ENCODE peak calls at places on chromosome 20, in nine cellular contexts. One of them, this sample, is unnamed.

GRCh38 chr20:11654766-11655165 is 262.9 kb upstream of the BTBD3 start:
- DNase-seq in activated B cell treated with CpG ODN at 0.5 μM for 24 hours: no peak
- DNase-seq in right lobe of liver: no peak
- DNase-seq in MCF 10A: no peak
- DNase-seq in choroid plexus epithelial cell: no peak
- DNase-seq in cardiac muscle cell: no peak
- DNase-seq in type B pancreatic cell: no peak
- DNase-seq in spleen: no peak
- DNase-seq in progenitor cell of endocrine pancreas: no peak
- DNase-seq in this sample: no peak

GRCh38 chr20:2835331-2835796 is 5.1 kb downstream of the PCED1A start:
- DNase-seq in right lobe of liver: no peak
- DNase-seq in activated B cell treated with CpG ODN at 0.5 μM for 24 hours: no peak
- DNase-seq in spleen: no peak
- DNase-seq in choroid plexus epithelial cell: no peak
- DNase-seq in cardiac muscle cell: no peak
- DNase-seq in MCF 10A: no peak
- DNase-seq in type B pancreatic cell: no peak
- DNase-seq in progenitor cell of endocrine pancreas: no peak
- DNase-seq in this sample: no peak

GRCh38 chr20:48051810-48052491 is 266.7 kb upstream of the SULF2 start:
- DNase-seq in cardiac muscle cell: no peak
- DNase-seq in right lobe of liver: no peak
- DNase-seq in progenitor cell of endocrine pancreas: no peak
- DNase-seq in type B pancreatic cell: no peak
- DNase-seq in spleen: no peak
- DNase-seq in activated B cell treated with CpG ODN at 0.5 μM for 24 hours: no peak
- DNase-seq in choroid plexus epithelial cell: peak
- DNase-seq in MCF 10A: peak
- DNase-seq in this sample: peak

GRCh38 chr20:44489223-44489622 is 13.5 kb downstream of the TTPAL start:
- DNase-seq in activated B cell treated with CpG ODN at 0.5 μM for 24 hours: no peak
- DNase-seq in progenitor cell of endocrine pancreas: no peak
- DNase-seq in MCF 10A: no peak
- DNase-seq in right lobe of liver: no peak
- DNase-seq in type B pancreatic cell: no peak
- DNase-seq in cardiac muscle cell: no peak
- DNase-seq in choroid plexus epithelial cell: no peak
- DNase-seq in spleen: no peak
- DNase-seq in this sample: no peak

GRCh38 chr20:21613512-21613911 is 92.0 kb upstream of the PAX1 start:
- DNase-seq in spleen: no peak
- DNase-seq in activated B cell treated with CpG ODN at 0.5 μM for 24 hours: no peak
- DNase-seq in progenitor cell of endocrine pancreas: no peak
- DNase-seq in cardiac muscle cell: no peak
- DNase-seq in choroid plexus epithelial cell: no peak
- DNase-seq in type B pancreatic cell: no peak
- DNase-seq in right lobe of liver: peak
- DNase-seq in MCF 10A: peak
- DNase-seq in this sample: no peak

GRCh38 chr20:34980543-34981213 is 25.0 kb downstream of the MYH7B start:
- DNase-seq in choroid plexus epithelial cell: no peak
- DNase-seq in progenitor cell of endocrine pancreas: no peak
- DNase-seq in right lobe of liver: no peak
- DNase-seq in MCF 10A: no peak
- DNase-seq in spleen: no peak
- DNase-seq in type B pancreatic cell: no peak
- DNase-seq in cardiac muscle cell: no peak
- DNase-seq in activated B cell treated with CpG ODN at 0.5 μM for 24 hours: no peak
- DNase-seq in this sample: no peak

GRCh38 chr20:59955131-59955796 is 3.0 kb upstream of the CDH26 start:
- DNase-seq in cardiac muscle cell: no peak
- DNase-seq in spleen: no peak
- DNase-seq in activated B cell treated with CpG ODN at 0.5 μM for 24 hours: no peak
- DNase-seq in right lobe of liver: no peak
- DNase-seq in choroid plexus epithelial cell: peak
- DNase-seq in progenitor cell of endocrine pancreas: no peak
- DNase-seq in MCF 10A: no peak
- DNase-seq in type B pancreatic cell: no peak
- DNase-seq in this sample: no peak

GRCh38 chr20:47931002-47931401 is 145.7 kb upstream of the SULF2 start:
- DNase-seq in MCF 10A: no peak
- DNase-seq in choroid plexus epithelial cell: no peak
- DNase-seq in spleen: no peak
- DNase-seq in type B pancreatic cell: no peak
- DNase-seq in right lobe of liver: no peak
- DNase-seq in cardiac muscle cell: no peak
- DNase-seq in progenitor cell of endocrine pancreas: no peak
- DNase-seq in activated B cell treated with CpG ODN at 0.5 μM for 24 hours: no peak
- DNase-seq in this sample: no peak

GRCh38 chr20:14992071-14992654 is 654.8 kb upstream of the FLRT3 start:
- DNase-seq in MCF 10A: peak
- DNase-seq in spleen: no peak
- DNase-seq in progenitor cell of endocrine pancreas: no peak
- DNase-seq in right lobe of liver: no peak
- DNase-seq in choroid plexus epithelial cell: peak
- DNase-seq in type B pancreatic cell: no peak
- DNase-seq in activated B cell treated with CpG ODN at 0.5 μM for 24 hours: no peak
- DNase-seq in cardiac muscle cell: no peak
- DNase-seq in this sample: no peak
- TF ChIP-seq CTCF in MCF 10A: no peak
- TF ChIP-seq CTCF in spleen: no peak
- TF ChIP-seq CTCF in progenitor cell of endocrine pancreas: no peak
- TF ChIP-seq CTCF in right lobe of liver: no peak
- TF ChIP-seq CTCF in choroid plexus epithelial cell: no peak
- TF ChIP-seq CTCF in type B pancreatic cell: no peak
- TF ChIP-seq CTCF in activated B cell treated with CpG ODN at 0.5 μM for 24 hours: no peak
- TF ChIP-seq CTCF in cardiac muscle cell: no peak
- TF ChIP-seq CTCF in this sample: no peak

GRCh38 chr20:52062452-52063209 is 128.9 kb downstream of the ZFP64 start:
- DNase-seq in spleen: no peak
- DNase-seq in choroid plexus epithelial cell: no peak
- DNase-seq in cardiac muscle cell: no peak
- DNase-seq in right lobe of liver: no peak
- DNase-seq in activated B cell treated with CpG ODN at 0.5 μM for 24 hours: no peak
- DNase-seq in progenitor cell of endocrine pancreas: no peak
- DNase-seq in MCF 10A: no peak
- DNase-seq in type B pancreatic cell: no peak
- DNase-seq in this sample: no peak

GRCh38 chr20:52056203-52057062 is 135.1 kb downstream of the ZFP64 start:
- DNase-seq in spleen: no peak
- DNase-seq in type B pancreatic cell: no peak
- DNase-seq in cardiac muscle cell: no peak
- DNase-seq in MCF 10A: peak
- DNase-seq in choroid plexus epithelial cell: peak
- DNase-seq in right lobe of liver: no peak
- DNase-seq in activated B cell treated with CpG ODN at 0.5 μM for 24 hours: no peak
- DNase-seq in progenitor cell of endocrine pancreas: no peak
- DNase-seq in this sample: no peak

GRCh38 chr20:52064936-52065335 is 126.6 kb downstream of the ZFP64 start:
- DNase-seq in spleen: no peak
- DNase-seq in activated B cell treated with CpG ODN at 0.5 μM for 24 hours: no peak
- DNase-seq in cardiac muscle cell: no peak
- DNase-seq in choroid plexus epithelial cell: no peak
- DNase-seq in right lobe of liver: no peak
- DNase-seq in type B pancreatic cell: no peak
- DNase-seq in MCF 10A: no peak
- DNase-seq in progenitor cell of endocrine pancreas: no peak
- DNase-seq in this sample: no peak

DNA sequence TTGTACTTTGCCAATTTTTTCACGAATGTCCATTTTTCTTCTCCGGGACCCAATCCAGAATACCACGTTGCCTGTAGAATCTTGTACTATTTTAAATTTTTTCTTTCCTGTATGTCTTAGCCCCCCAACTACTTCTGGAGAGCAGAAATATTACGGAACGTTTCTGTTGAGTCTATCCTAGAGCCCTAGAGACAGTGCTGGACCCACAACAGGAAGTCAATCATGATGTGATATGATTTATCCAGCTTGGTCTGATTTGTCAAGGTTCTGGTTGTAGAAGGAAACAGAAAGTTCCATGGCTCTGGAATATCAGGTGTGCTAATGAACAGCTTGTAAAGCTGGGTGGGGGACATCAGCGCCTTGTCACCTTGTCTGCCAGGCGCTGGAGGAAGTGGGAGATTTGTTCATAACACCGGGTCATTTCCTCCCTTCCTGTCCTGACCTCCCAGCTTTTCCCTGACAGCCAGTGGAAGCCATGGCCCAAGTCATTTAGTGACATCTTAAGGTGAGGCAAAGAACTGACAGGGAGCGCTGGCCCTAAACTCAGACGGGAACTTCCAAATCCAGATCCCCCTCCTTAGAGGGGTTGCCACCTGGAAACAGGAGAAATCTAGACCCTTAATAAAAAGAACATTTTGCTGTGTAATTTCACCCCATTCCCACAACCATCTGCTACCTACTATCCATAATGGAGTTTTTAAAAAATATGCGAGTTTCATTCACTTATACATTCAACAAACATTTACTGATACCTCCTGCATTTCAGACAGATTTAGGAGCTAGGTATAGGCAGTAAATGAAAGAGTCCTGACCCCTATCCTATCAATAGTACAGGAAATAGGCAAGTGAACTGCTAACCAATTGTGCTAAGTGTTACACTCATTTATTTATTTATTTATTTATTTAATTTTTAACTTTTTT is 130.5 kb downstream of the ZFP64 start:
- DNase-seq in cardiac muscle cell: peak
- DNase-seq in right lobe of liver: no peak
- DNase-seq in progenitor cell of endocrine pancreas: peak
- DNase-seq in MCF 10A: peak
- DNase-seq in choroid plexus epithelial cell: peak
- DNase-seq in activated B cell treated with CpG ODN at 0.5 μM for 24 hours: no peak
- DNase-seq in spleen: no peak
- DNase-seq in type B pancreatic cell: no peak
- DNase-seq in this sample: no peak
- TF ChIP-seq CTCF in cardiac muscle cell: peak
- TF ChIP-seq CTCF in right lobe of liver: peak
- TF ChIP-seq CTCF in progenitor cell of endocrine pancreas: peak
- TF ChIP-seq CTCF in MCF 10A: peak
- TF ChIP-seq CTCF in choroid plexus epithelial cell: peak
- TF ChIP-seq CTCF in activated B cell treated with CpG ODN at 0.5 μM for 24 hours: no peak
- TF ChIP-seq CTCF in spleen: no peak
- TF ChIP-seq CTCF in type B pancreatic cell: peak
- TF ChIP-seq CTCF in this sample: peak

DNA sequence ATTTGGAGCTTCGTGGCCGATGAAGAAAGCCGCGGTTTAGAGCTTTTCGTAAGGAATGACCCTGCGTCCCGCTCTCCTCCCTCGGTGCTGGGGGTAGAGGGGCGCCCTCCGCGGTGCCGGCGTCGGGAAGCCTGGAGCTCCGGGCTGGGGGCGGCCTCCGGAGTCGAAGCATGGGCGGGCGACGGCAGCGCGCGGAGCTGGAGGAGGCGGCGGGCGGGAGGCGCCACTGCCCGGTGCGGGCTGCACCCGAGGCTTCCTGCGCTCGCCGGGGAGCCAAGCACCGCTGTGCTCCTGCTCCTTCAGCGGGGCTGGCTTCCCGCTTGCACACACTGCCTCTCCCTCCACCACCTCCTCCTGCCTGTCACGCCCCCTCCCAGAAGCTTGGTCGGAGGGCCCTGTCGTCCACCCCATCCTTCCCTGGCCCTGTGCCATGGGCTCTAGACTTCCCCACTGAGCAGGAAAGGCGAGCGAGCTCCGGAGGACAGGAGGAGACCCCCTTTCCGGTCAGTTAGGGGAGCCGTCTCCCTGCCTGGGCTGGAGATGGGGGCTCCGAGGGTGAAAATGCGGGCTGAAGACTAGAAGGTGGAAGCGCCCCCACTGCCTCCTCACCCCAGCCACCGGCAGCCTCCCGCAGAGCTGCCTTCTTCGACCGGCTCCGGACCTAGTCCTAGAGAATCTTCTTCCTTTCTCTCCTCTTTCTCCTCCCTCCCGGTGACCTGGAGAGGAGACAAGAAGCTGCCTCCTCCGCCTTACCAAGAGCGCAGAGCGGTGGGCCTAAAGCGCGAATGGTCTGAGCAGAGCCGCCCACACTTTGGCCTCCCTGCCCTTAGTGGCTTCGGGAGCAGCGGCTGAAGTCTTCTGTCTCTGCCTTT is 1.8 kb downstream of the CDH4 start:
- DNase-seq in activated B cell treated with CpG ODN at 0.5 μM for 24 hours: no peak
- DNase-seq in right lobe of liver: no peak
- DNase-seq in type B pancreatic cell: no peak
- DNase-seq in MCF 10A: peak
- DNase-seq in progenitor cell of endocrine pancreas: no peak
- DNase-seq in choroid plexus epithelial cell: peak
- DNase-seq in cardiac muscle cell: peak
- DNase-seq in spleen: no peak
- DNase-seq in this sample: no peak
- TF ChIP-seq CTCF in activated B cell treated with CpG ODN at 0.5 μM for 24 hours: no peak
- TF ChIP-seq CTCF in right lobe of liver: no peak
- TF ChIP-seq CTCF in type B pancreatic cell: peak
- TF ChIP-seq CTCF in MCF 10A: no peak
- TF ChIP-seq CTCF in progenitor cell of endocrine pancreas: no peak
- TF ChIP-seq CTCF in choroid plexus epithelial cell: no peak
- TF ChIP-seq CTCF in cardiac muscle cell: no peak
- TF ChIP-seq CTCF in spleen: no peak
- TF ChIP-seq CTCF in this sample: no peak

GRCh38 chr20:37901667-37902503 is 1.0 kb upstream of the VSTM2L start:
- DNase-seq in right lobe of liver: no peak
- DNase-seq in cardiac muscle cell: peak
- DNase-seq in type B pancreatic cell: no peak
- DNase-seq in spleen: no peak
- DNase-seq in MCF 10A: peak
- DNase-seq in activated B cell treated with CpG ODN at 0.5 μM for 24 hours: peak
- DNase-seq in progenitor cell of endocrine pancreas: peak
- DNase-seq in choroid plexus epithelial cell: peak
- DNase-seq in this sample: no peak
- TF ChIP-seq CTCF in right lobe of liver: peak
- TF ChIP-seq CTCF in cardiac muscle cell: peak
- TF ChIP-seq CTCF in type B pancreatic cell: peak
- TF ChIP-seq CTCF in spleen: no peak
- TF ChIP-seq CTCF in MCF 10A: peak
- TF ChIP-seq CTCF in activated B cell treated with CpG ODN at 0.5 μM for 24 hours: no peak
- TF ChIP-seq CTCF in progenitor cell of endocrine pancreas: peak
- TF ChIP-seq CTCF in choroid plexus epithelial cell: peak
- TF ChIP-seq CTCF in this sample: peak

GRCh38 chr20:23349338-23350006 is 1.1 kb upstream of the NXT1 start:
- DNase-seq in spleen: no peak
- DNase-seq in progenitor cell of endocrine pancreas: no peak
- DNase-seq in right lobe of liver: no peak
- DNase-seq in cardiac muscle cell: peak
- DNase-seq in activated B cell treated with CpG ODN at 0.5 μM for 24 hours: no peak
- DNase-seq in choroid plexus epithelial cell: no peak
- DNase-seq in MCF 10A: no peak
- DNase-seq in type B pancreatic cell: no peak
- DNase-seq in this sample: no peak
- TF ChIP-seq CTCF in spleen: no peak
- TF ChIP-seq CTCF in progenitor cell of endocrine pancreas: peak
- TF ChIP-seq CTCF in right lobe of liver: peak
- TF ChIP-seq CTCF in cardiac muscle cell: peak
- TF ChIP-seq CTCF in activated B cell treated with CpG ODN at 0.5 μM for 24 hours: no peak
- TF ChIP-seq CTCF in choroid plexus epithelial cell: peak
- TF ChIP-seq CTCF in MCF 10A: peak
- TF ChIP-seq CTCF in type B pancreatic cell: peak
- TF ChIP-seq CTCF in this sample: peak

GRCh38 chr20:5214826-5215225 is 88.0 kb downstream of the CDS2 start:
- DNase-seq in cardiac muscle cell: no peak
- DNase-seq in MCF 10A: no peak
- DNase-seq in progenitor cell of endocrine pancreas: no peak
- DNase-seq in type B pancreatic cell: no peak
- DNase-seq in right lobe of liver: no peak
- DNase-seq in activated B cell treated with CpG ODN at 0.5 μM for 24 hours: no peak
- DNase-seq in choroid plexus epithelial cell: no peak
- DNase-seq in spleen: no peak
- DNase-seq in this sample: no peak
- TF ChIP-seq CTCF in cardiac muscle cell: no peak
- TF ChIP-seq CTCF in MCF 10A: no peak
- TF ChIP-seq CTCF in progenitor cell of endocrine pancreas: no peak
- TF ChIP-seq CTCF in type B pancreatic cell: no peak
- TF ChIP-seq CTCF in right lobe of liver: peak
- TF ChIP-seq CTCF in activated B cell treated with CpG ODN at 0.5 μM for 24 hours: no peak
- TF ChIP-seq CTCF in choroid plexus epithelial cell: no peak
- TF ChIP-seq CTCF in spleen: no peak
- TF ChIP-seq CTCF in this sample: no peak

This sample was measured in retinal pigment epithelial cell.